ENCODE peak calls at places on chromosome 22, in seven cellular contexts. U, J, E, S, N, H and D are unnamed samples.

GRCh38 chr22:22842085-22842484 is 45.5 kb upstream of the IGLL5 start:
- DNase-seq in E (no peak), N (no peak), U (no peak), S (no peak), J (no peak), H (no peak), D (no peak)

GRCh38 chr22:37079668-37080171 is 28.2 kb downstream of the KCTD17 start:
- DNase-seq in H (no peak), E (peak; percentile 76), N (peak; percentile 51), J (no peak), S (no peak), U (no peak), D (peak; percentile 63)

GRCh38 chr22:24120029-24120428 is 61.3 kb upstream of the SUSD2 start:
- DNase-seq in E (no peak), J (no peak), U (no peak), S (no peak), H (no peak), N (no peak), D (no peak)

GRCh38 chr22:50470491-50470890 is 4.3 kb downstream of the SBF1 start:
- DNase-seq in H (no peak), E (no peak), N (no peak), J (no peak), S (no peak), U (no peak), D (no peak)

GRCh38 chr22:44455963-44456358 is 42.1 kb downstream of the RTL6 start:
- DNase-seq in J (no peak), U (no peak), E (no peak), S (no peak), N (no peak), H (no peak), D (no peak)

GRCh38 chr22:17562906-17563870 is at the start of gene SLC25A18:
- DNase-seq in H (no peak), N (peak; percentile 92), J (no peak), U (peak; percentile 84), S (no peak), E (no peak), D (no peak)

GRCh38 chr22:25119609-25120008 is 80.0 kb upstream of the CRYBB3 start:
- DNase-seq in E (no peak), H (no peak), J (no peak), N (no peak), S (no peak), U (no peak), D (no peak)

GRCh38 chr22:44129614-44129976 is 51.1 kb upstream of the PARVG start:
- DNase-seq in H (no peak), U (no peak), N (peak; percentile 22), J (no peak), S (no peak), E (peak; percentile 56), D (no peak)

GRCh38 chr22:27641049-27641790 is 160.3 kb downstream of the MN1 start:
- DNase-seq in H (no peak), N (peak; percentile 25), J (no peak), E (peak; percentile 29), S (no peak), U (no peak), D (no peak)

GRCh38 chr22:19688301-19689290 is 25.7 kb upstream of the SEPTIN5 start:
- DNase-seq in H (no peak), N (no peak), J (no peak), U (no peak), S (no peak), E (no peak), D (no peak)

GRCh38 chr22:32444068-32444467 is 20.2 kb downstream of the BPIFC start:
- DNase-seq in H (no peak), E (no peak), J (no peak), N (peak; percentile 23), S (no peak), U (peak; percentile 45), D (peak; percentile 25)

GRCh38 chr22:44456661-44457412 is 41.2 kb downstream of the RTL6 start:
- DNase-seq in S (no peak), J (no peak), U (no peak), E (no peak), H (no peak), N (no peak), D (no peak)

GRCh38 chr22:27576815-27577564 is 224.6 kb downstream of the MN1 start:
- DNase-seq in U (peak; percentile 32), J (no peak), H (no peak), S (no peak), N (peak; percentile 93), E (peak; percentile 70), D (no peak)

GRCh38 chr22:24155597-24156145 is 25.6 kb upstream of the SUSD2 start:
- DNase-seq in H (peak; percentile 59), S (peak; percentile 65), E (peak; percentile 65), U (peak; percentile 79), J (peak; percentile 74), N (peak; percentile 62), D (peak; percentile 54)

GRCh38 chr22:27877501-27877900 is 41.6 kb downstream of the PITPNB start:
- DNase-seq in E (no peak), H (no peak), U (no peak), J (no peak), N (no peak), S (no peak), D (no peak)

GRCh38 chr22:50018608-50019291 is 6.2 kb upstream of the IL17REL start:
- DNase-seq in E (no peak), H (no peak), N (no peak), U (no peak), J (no peak), S (no peak), D (no peak)

GRCh38 chr22:32175751-32176644 is 16.9 kb upstream of the C22orf42 start:
- DNase-seq in N (no peak), H (no peak), J (no peak), E (no peak), U (peak; percentile 76), S (no peak), D (no peak)

GRCh38 chr22:44815099-44816070 is 63.0 kb downstream of the ARHGAP8 start:
- DNase-seq in S (no peak), H (no peak), N (no peak), U (no peak), E (no peak), J (no peak), D (no peak)

GRCh38 chr22:25051983-25052710 is 99.6 kb downstream of the KIAA1671 start:
- DNase-seq in N (no peak), E (no peak), U (no peak), J (peak; percentile 69), H (no peak), S (no peak), D (no peak)

GRCh38 chr22:37419916-37420655 is 7.2 kb downstream of the ELFN2 start:
- DNase-seq in S (no peak), J (no peak), U (peak; percentile 74), N (no peak), E (peak; percentile 17), H (no peak), D (peak; percentile 60)

GRCh38 chr22:43330178-43331063 is 12.8 kb downstream of the SCUBE1 start:
- DNase-seq in S (no peak), N (no peak), J (no peak), E (no peak), H (no peak), U (no peak), D (no peak)

GRCh38 chr22:17754233-17754925 is 19.9 kb downstream of the BID start:
- DNase-seq in S (no peak), E (no peak), N (no peak), U (peak; percentile 76), H (no peak), J (no peak), D (peak; percentile 9)

GRCh38 chr22:38135133-38135706 is 24.7 kb upstream of the BAIAP2L2 start:
- DNase-seq in N (peak; percentile 76), H (no peak), J (no peak), S (no peak), E (peak; percentile 90), U (no peak), D (peak; percentile 96)

GRCh38 chr22:26431151-26431995 is 2.3 kb downstream of the ASPHD2 start:
- DNase-seq in S (no peak), J (no peak), N (peak; percentile 9), U (no peak), E (no peak), H (no peak), D (no peak)

GRCh38 chr22:21076907-21077625 is 31.3 kb downstream of the LRRC74B start:
- DNase-seq in N (no peak), S (no peak), H (no peak), J (no peak), E (no peak), U (no peak), D (no peak)

GRCh38 chr22:22855617-22856308 is 31.9 kb upstream of the IGLL5 start:
- DNase-seq in J (no peak), H (no peak), N (peak; percentile 7), U (peak; percentile 75), E (no peak), S (no peak), D (no peak)

GRCh38 chr22:33163815-33164214 is 105.6 kb upstream of the SYN3 start:
- DNase-seq in J (no peak), U (no peak), S (no peak), E (no peak), H (no peak), N (no peak), D (no peak)

GRCh38 chr22:46119729-46120419 is 30.5 kb upstream of the PPARA start:
- DNase-seq in N (peak; percentile 87), H (no peak), J (peak; percentile 51), E (peak; percentile 74), S (no peak), U (peak; percentile 45), D (no peak)
- TF ChIP-seq CTCF in N (peak; percentile 36), H (no peak), J (no peak), E (no peak), S (no peak), U (no peak), D (no peak)

GRCh38 chr22:41003041-41003440 is 51.9 kb downstream of the RBX1 start:
- DNase-seq in S (no peak), U (peak; percentile 24), H (no peak), E (no peak), J (peak; percentile 13), N (no peak), D (peak; percentile 98)
- TF ChIP-seq CTCF in S (no peak), U (no peak), H (no peak), E (no peak), J (no peak), N (no peak), D (no peak)

GRCh38 chr22:41092023-41092817 is at the start of gene EP300:
- DNase-seq in E (peak; percentile 68), U (peak; percentile 72), H (peak; percentile 88), N (peak; percentile 67), J (peak; percentile 74), S (peak; percentile 81), D (peak; percentile 59)
- TF ChIP-seq CTCF in E (peak; percentile 19), U (no peak), H (no peak), N (peak; percentile 27), J (no peak), S (peak; percentile 37), D (peak; percentile 40)

GRCh38 chr22:41048791-41049717 is 43.3 kb upstream of the EP300 start:
- DNase-seq in U (peak; percentile 64), H (peak; percentile 34), S (peak; percentile 51), E (peak; percentile 80), J (peak; percentile 38), N (peak; percentile 80), D (peak; percentile 73)

GRCh38 chr22:41047741-41048140 is 44.7 kb upstream of the EP300 start:
- DNase-seq in J (no peak), H (no peak), N (peak; percentile 10), U (no peak), S (no peak), E (peak; percentile 20), D (no peak)

GRCh38 chr22:41052661-41053490 is 39.5 kb upstream of the EP300 start:
- DNase-seq in U (no peak), J (no peak), E (peak; percentile 84), S (no peak), H (no peak), N (peak; percentile 68), D (peak; percentile 10)

GRCh38 chr22:41050873-41051272 is 41.5 kb upstream of the EP300 start:
- DNase-seq in J (no peak), H (no peak), U (no peak), N (peak; percentile 17), E (no peak), S (no peak), D (no peak)
- TF ChIP-seq CTCF in J (no peak), H (no peak), U (no peak), N (peak; percentile 28), E (peak; percentile 27), S (no peak), D (no peak)